ENCODE peak calls at places on chromosomes 3 and 15, in eight cellular contexts. V is body of pancreas, O is aorta, T is IMR-90, B is A673, F is colonic mucosa, I is ovary, K is DND-41. Y is an unnamed sample.

GRCh38 chr3:190566043-190566933 is 52.4 kb downstream of the IL1RAP start:
- DNase-seq in V (peak; percentile 72), O (peak; percentile 95), T (peak; percentile 100), B (peak; percentile 99), F (peak; percentile 28), I (peak; percentile 16), K (peak; percentile 76), Y (no peak)

GRCh38 chr3:42980909-42981308 is 1.8 kb downstream of the GASK1A start:
- DNase-seq in V (no peak), O (no peak), T (no peak), B (no peak), F (no peak), I (no peak), K (no peak), Y (no peak)

GRCh38 chr3:179324270-179324754 is 1.5 kb downstream of the ZNF639 start:
- DNase-seq in V (no peak), O (no peak), T (peak; percentile 65), B (peak; percentile 17), F (no peak), I (no peak), K (no peak), Y (peak; percentile 48)

GRCh38 chr3:120145498-120146285 is 51.4 kb upstream of the GSK3B start:
- DNase-seq in V (no peak), O (no peak), T (peak; percentile 41), B (peak; percentile 11), F (no peak), I (no peak), K (no peak), Y (no peak)

GRCh38 chr3:131812433-131812832 is 222.4 kb downstream of the CPNE4 start:
- DNase-seq in V (no peak), O (no peak), T (no peak), B (peak; percentile 13), F (no peak), I (no peak), K (no peak), Y (no peak)

GRCh38 chr15:26892678-26893077 is 25.8 kb downstream of the GABRA5 start:
- DNase-seq in V (no peak), O (no peak), T (no peak), B (no peak), F (no peak), I (no peak), K (no peak), Y (no peak)

GRCh38 chr15:25796395-25796794 is 66.7 kb downstream of the ATP10A start:
- DNase-seq in V (no peak), O (no peak), T (no peak), B (no peak), F (peak; percentile 10), I (no peak), K (no peak), Y (no peak)

GRCh38 chr3:135218304-135218703 is 423.2 kb downstream of the EPHB1 start:
- DNase-seq in V (no peak), O (no peak), T (no peak), B (no peak), F (no peak), I (no peak), K (no peak), Y (no peak)

GRCh38 chr15:78372880-78373279 is 32.7 kb downstream of the CRABP1 start:
- DNase-seq in V (no peak), O (no peak), T (no peak), B (no peak), F (peak; percentile 91), I (no peak), K (no peak), Y (no peak)

GRCh38 chr3:71031914-71032521 is 551.5 kb downstream of the FOXP1 start:
- DNase-seq in V (no peak), O (peak; percentile 45), T (no peak), B (no peak), F (no peak), I (no peak), K (no peak), Y (peak; percentile 86)

GRCh38 chr3:182523836-182524235 is 269.5 kb upstream of the ATP11B start:
- DNase-seq in V (no peak), O (no peak), T (no peak), B (no peak), F (no peak), I (no peak), K (no peak), Y (no peak)

GRCh38 chr3:170233532-170233931 is 11.3 kb downstream of the PRKCI start:
- DNase-seq in V (no peak), O (no peak), T (peak; percentile 94), B (peak; percentile 15), F (peak; percentile 48), I (peak; percentile 18), K (no peak), Y (no peak)

GRCh38 chr3:195041871-195042740 is 228.9 kb downstream of the XXYLT1 start:
- DNase-seq in V (no peak), O (no peak), T (no peak), B (no peak), F (no peak), I (no peak), K (no peak), Y (no peak)

GRCh38 chr3:64687781-64688515 is at the start of gene ADAMTS9:
- DNase-seq in V (peak; percentile 54), O (peak; percentile 87), T (peak; percentile 60), B (peak; percentile 33), F (peak; percentile 73), I (peak; percentile 76), K (no peak), Y (no peak)

GRCh38 chr15:77023576-77024272 is 28.8 kb downstream of the PSTPIP1 start:
- DNase-seq in V (peak; percentile 8), O (peak; percentile 22), T (no peak), B (no peak), F (no peak), I (peak; percentile 6), K (no peak), Y (no peak)

GRCh38 chr3:160941885-160942494 is 163.2 kb downstream of the B3GALNT1 start:
- DNase-seq in V (peak; percentile 85), O (peak; percentile 57), T (peak; percentile 61), B (peak; percentile 79), F (peak; percentile 84), I (peak; percentile 25), K (peak; percentile 79), Y (peak; percentile 64)

GRCh38 chr3:162034368-162034767 is 537.8 kb downstream of the OTOL1 start:
- DNase-seq in V (no peak), O (no peak), T (peak; percentile 54), B (no peak), F (no peak), I (no peak), K (no peak), Y (no peak)

GRCh38 chr3:194423317-194423716 is 24.3 kb upstream of the GP5 start:
- DNase-seq in V (no peak), O (no peak), T (peak; percentile 16), B (no peak), F (no peak), I (no peak), K (no peak), Y (no peak)

GRCh38 chr3:97884724-97885123 is 62.9 kb downstream of the CRYBG3 start:
- DNase-seq in V (no peak), O (no peak), T (no peak), B (no peak), F (no peak), I (no peak), K (no peak), Y (no peak)

GRCh38 chr3:182925944-182926337 is 54.4 kb downstream of the DCUN1D1 start:
- DNase-seq in V (no peak), O (no peak), T (no peak), B (no peak), F (no peak), I (no peak), K (no peak), Y (no peak)

GRCh38 chr3:118011910-118012309 is 1022.7 kb downstream of the IGSF11 start:
- DNase-seq in V (no peak), O (no peak), T (no peak), B (peak; percentile 48), F (no peak), I (no peak), K (no peak), Y (no peak)

GRCh38 chr15:31280831-31281216 is 45.8 kb upstream of the KLF13 start:
- DNase-seq in V (peak; percentile 5), O (peak; percentile 14), T (no peak), B (no peak), F (no peak), I (no peak), K (peak; percentile 1), Y (no peak)

GRCh38 chr15:34203936-34204335 is 6.0 kb downstream of the KATNBL1 start:
- DNase-seq in V (no peak), O (no peak), T (no peak), B (no peak), F (no peak), I (no peak), K (no peak), Y (no peak)

GRCh38 chr3:196064006-196064405 is 17.9 kb downstream of the TFRC start:
- DNase-seq in V (no peak), O (no peak), T (peak; percentile 22), B (no peak), F (no peak), I (no peak), K (no peak), Y (no peak)

GRCh38 chr3:156522673-156523072 is 32.2 kb downstream of the SSR3 start:
- DNase-seq in V (no peak), O (no peak), T (no peak), B (peak; percentile 84), F (no peak), I (no peak), K (no peak), Y (no peak)

GRCh38 chr3:23919628-23920027 is 2.7 kb downstream of the RPL15 start:
- DNase-seq in V (no peak), O (no peak), T (no peak), B (no peak), F (no peak), I (no peak), K (no peak), Y (peak; percentile 58)

GRCh38 chr15:81394609-81395008 is 20.6 kb upstream of the TMC3 start:
- DNase-seq in V (peak; percentile 48), O (no peak), T (no peak), B (no peak), F (peak; percentile 39), I (no peak), K (no peak), Y (no peak)

GRCh38 chr15:88657326-88658069 is 18.7 kb downstream of the ISG20 start:
- DNase-seq in V (peak; percentile 63), O (peak; percentile 65), T (peak; percentile 61), B (peak; percentile 41), F (no peak), I (no peak), K (no peak), Y (no peak)
- H3K4me1 ChIP-seq in V (peaks cover 21% of the 10 kb centered on the region), O (no peaks in the 10 kb centered on the region), T (peaks cover 13% of the 10 kb centered on the region), B (no peaks in the 10 kb centered on the region), F (no peaks in the 10 kb centered on the region), I (no peaks in the 10 kb centered on the region), K (no peaks in the 10 kb centered on the region), Y (peaks cover 33% of the 10 kb centered on the region)

GRCh38 chr15:43008150-43008549 is 87.6 kb upstream of the TTBK2 start:
- DNase-seq in V (no peak), O (no peak), T (no peak), B (no peak), F (no peak), I (no peak), K (no peak), Y (no peak)
- H3K36me3 ChIP-seq in V (peaks cover 17% of the 10 kb centered on the region), O (peaks cover 4% of the 10 kb centered on the region), T (peaks cover 32% of the 10 kb centered on the region), B (peaks cover 4% of the 10 kb centered on the region), F (no peaks in the 10 kb centered on the region), I (no peaks in the 10 kb centered on the region), K (peaks cover 63% of the 10 kb centered on the region), Y (peaks cover 89% of the 10 kb centered on the region)

GRCh38 chr3:155225417-155225816 is 68.1 kb downstream of the STRIT1 start:
- DNase-seq in V (no peak), O (no peak), T (no peak), B (no peak), F (no peak), I (no peak), K (no peak), Y (no peak)
- H3K4me3 ChIP-seq in V (no peak overlapping the region), O (no peak overlapping the region), T (no peak overlapping the region), B (no peak overlapping the region), F (no peak overlapping the region), I (no peak overlapping the region), K (no peak overlapping the region), Y (no peak overlapping the region)

GRCh38 chr15:98883504-98883903 is 124.1 kb downstream of the PGPEP1L start:
- DNase-seq in V (no peak), O (no peak), T (no peak), B (no peak), F (no peak), I (no peak), K (no peak), Y (no peak)
- H3K4me1 ChIP-seq in V (peaks cover 9% of the 10 kb centered on the region), O (peaks cover 4% of the 10 kb centered on the region), T (peaks cover 16% of the 10 kb centered on the region), B (no peaks in the 10 kb centered on the region), F (no peaks in the 10 kb centered on the region), I (peaks cover 9% of the 10 kb centered on the region), K (peaks cover 9% of the 10 kb centered on the region), Y (peaks cover 9% of the 10 kb centered on the region)

Y was measured in OCI-LY7.